ENCODE peak calls at places on chromosome 15, in six cellular contexts. E, T, P, M, N and R are unnamed samples.

GRCh38 chr15:35181538-35181937 is 96.4 kb upstream of the NANOGP8 start:
- DNase-seq in E (peak), T (no peak), P (no peak), M (no peak), N (peak), R (no peak)

GRCh38 chr15:42084465-42085235 is 9.7 kb downstream of the PLA2G4D start:
- DNase-seq in E (peak), T (peak), P (peak), M (peak), N (peak), R (no peak)

GRCh38 chr15:48451736-48452135 is 120.5 kb downstream of the DUT start:
- DNase-seq in E (no peak), T (no peak), P (no peak), M (no peak), N (no peak), R (no peak)

GRCh38 chr15:78316211-78317077 is 17.0 kb upstream of the SKIC8 start:
- DNase-seq in E (no peak), T (no peak), P (no peak), M (no peak), N (no peak), R (no peak)

GRCh38 chr15:58213587-58214360 is 75.6 kb downstream of the AQP9 start:
- DNase-seq in E (peak), T (no peak), P (no peak), M (no peak), N (peak), R (no peak)

GRCh38 chr15:83053151-83053550 is 13.9 kb downstream of the BTBD1 start:
- DNase-seq in E (peak), T (no peak), P (peak), M (no peak), N (peak), R (peak)

GRCh38 chr15:68729789-68730201 is 90.9 kb downstream of the ANP32A start:
- DNase-seq in E (peak), T (peak), P (no peak), M (peak), N (peak), R (no peak)

GRCh38 chr15:81852826-81853225 is 193.0 kb downstream of the MEX3B start:
- DNase-seq in E (peak), T (no peak), P (no peak), M (no peak), N (no peak), R (no peak)

GRCh38 chr15:48440084-48440483 is 108.9 kb downstream of the DUT start:
- DNase-seq in E (peak), T (no peak), P (no peak), M (no peak), N (peak), R (no peak)

GRCh38 chr15:57867970-57868791 is 161.7 kb downstream of the POLR2M start:
- DNase-seq in E (no peak), T (no peak), P (no peak), M (no peak), N (no peak), R (no peak)

GRCh38 chr15:23566070-23567050 is 886 bp downstream of the MKRN3 start:
- DNase-seq in E (peak), T (peak), P (no peak), M (no peak), N (peak), R (peak)

GRCh38 chr15:95733931-95734330 is 596.6 kb upstream of the NR2F2 start:
- DNase-seq in E (no peak), T (no peak), P (no peak), M (no peak), N (no peak), R (no peak)

GRCh38 chr15:100255644-100256043 is 86.1 kb downstream of the ADAMTS17 start:
- DNase-seq in E (no peak), T (no peak), P (no peak), M (no peak), N (no peak), R (no peak)

GRCh38 chr15:63889831-63890230 is 56.1 kb upstream of the HERC1 start:
- DNase-seq in E (no peak), T (no peak), P (no peak), M (no peak), N (no peak), R (no peak)

GRCh38 chr15:63887630-63888029 is 53.9 kb upstream of the HERC1 start:
- DNase-seq in E (no peak), T (no peak), P (no peak), M (no peak), N (no peak), R (no peak)

GRCh38 chr15:63888146-63888545 is 54.4 kb upstream of the HERC1 start:
- DNase-seq in E (no peak), T (no peak), P (no peak), M (no peak), N (no peak), R (no peak)

GRCh38 chr15:63890617-63891016 is 56.9 kb upstream of the HERC1 start:
- DNase-seq in E (no peak), T (no peak), P (no peak), M (no peak), N (no peak), R (no peak)

GRCh38 chr15:63888823-63889222 is 55.1 kb upstream of the HERC1 start:
- DNase-seq in E (no peak), T (no peak), P (no peak), M (no peak), N (no peak), R (no peak)
- TF ChIP-seq CTCF in E (no peak), T (no peak), P (no peak), M (no peak), N (no peak), R (no peak)

GRCh38 chr15:72222433-72222832 is 8.6 kb downstream of the PKM start:
- DNase-seq in E (peak), T (peak), P (no peak), M (no peak), N (peak), R (peak)
- TF ChIP-seq CTCF in E (no peak), T (no peak), P (no peak), M (no peak), N (no peak), R (no peak)

DNA sequence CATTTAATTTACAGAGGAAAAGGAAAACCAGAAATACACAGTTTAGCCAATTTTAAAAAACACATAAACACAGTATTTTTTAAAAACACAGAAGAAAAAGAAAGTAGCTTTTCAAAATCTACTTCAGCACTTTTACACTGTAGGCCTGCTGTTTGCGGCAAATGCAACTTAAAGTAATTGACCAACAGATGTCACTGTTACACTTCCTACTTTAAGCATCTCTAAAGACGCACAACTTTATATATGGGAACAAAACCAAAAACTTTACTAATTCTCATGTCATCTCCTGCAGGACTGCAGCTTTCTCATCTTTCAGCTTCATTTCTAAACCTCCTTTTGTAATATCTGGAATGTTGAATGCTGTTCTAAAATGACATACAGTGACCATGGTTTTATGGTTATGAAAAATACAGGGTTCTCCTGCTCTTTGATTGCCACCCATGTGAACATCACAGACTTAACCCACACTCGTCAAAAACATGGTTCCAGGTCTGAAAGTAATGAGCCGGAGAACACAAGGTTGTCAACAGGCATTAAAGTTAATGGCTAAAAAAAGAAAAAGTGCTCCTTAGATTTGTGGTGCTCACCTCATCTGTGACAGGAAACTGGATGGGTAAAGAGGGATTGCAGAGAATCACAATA is 107.9 kb downstream of the FMN1 start:
- DNase-seq in E (peak), T (no peak), P (peak), M (no peak), N (peak), R (peak)
- TF ChIP-seq CTCF in E (peak), T (peak), P (peak), M (no peak), N (peak), R (peak)

GRCh38 chr15:67105065-67105951 is 39.9 kb downstream of the SMAD3 start:
- DNase-seq in E (peak), T (no peak), P (peak), M (no peak), N (peak), R (no peak)
- TF ChIP-seq CTCF in E (no peak), T (no peak), P (peak), M (no peak), N (peak), R (no peak)

GRCh38 chr15:70509282-70510272 is 253.8 kb downstream of the UACA start:
- DNase-seq in E (no peak), T (no peak), P (no peak), M (no peak), N (no peak), R (no peak)
- TF ChIP-seq CTCF in E (no peak), T (no peak), P (no peak), M (no peak), N (no peak), R (no peak)